ENCODE peak calls at places on chromosomes 12 and 14, in four cellular contexts. A is HepG2, H is gastrocnemius medialis, D is body of pancreas. B is an unnamed sample. For H3K9me3, the result is how much of the 10 kb centered on the place peaks cover.

GRCh38 chr14:92207012-92207927 is 85.5 kb downstream of the CPSF2 start:
- ATAC-seq in A (peak), H (no peak), D (no peak), B (peak)

GRCh38 chr12:32666018-32666417 is 13.1 kb upstream of the DNM1L start:
- ATAC-seq in A (no peak), H (no peak), D (no peak), B (no peak)

GRCh38 chr12:559907-560455 is 100.2 kb downstream of the B4GALNT3 start:
- ATAC-seq in A (no peak), H (no peak), D (no peak), B (no peak)

GRCh38 chr12:116879509-116880212 is 1.6 kb downstream of the HRK start:
- ATAC-seq in A (no peak), H (no peak), D (no peak), B (no peak)

GRCh38 chr12:10094648-10095047 is 4.1 kb downstream of the CLEC1A start:
- ATAC-seq in A (no peak), H (no peak), D (no peak), B (peak)

GRCh38 chr14:64412237-64412636 is 24.1 kb downstream of the MTHFD1 start:
- ATAC-seq in A (no peak), H (no peak), D (no peak), B (no peak)

GRCh38 chr14:22854963-22855724 is 16.4 kb upstream of the LRP10 start:
- ATAC-seq in A (peak), H (no peak), D (no peak), B (no peak)

GRCh38 chr12:97300921-97301320 is 161.7 kb upstream of the RMST start:
- ATAC-seq in A (no peak), H (no peak), D (no peak), B (no peak)

GRCh38 chr12:100986595-100987547 is 192.3 kb downstream of the ANO4 start:
- ATAC-seq in A (peak), H (no peak), D (no peak), B (peak)

GRCh38 chr12:108021949-108022522 is 107.1 kb upstream of the WSCD2 start:
- ATAC-seq in A (no peak), H (no peak), D (no peak), B (no peak)

GRCh38 chr14:71665157-71665556 is 267.1 kb upstream of the RGS6 start:
- ATAC-seq in A (no peak), H (no peak), D (no peak), B (no peak)

GRCh38 chr12:116244001-116244400 is 33.5 kb downstream of the MED13L start:
- ATAC-seq in A (no peak), H (no peak), D (peak), B (no peak)

GRCh38 chr12:40632933-40633332 is 59.3 kb upstream of the CNTN1 start:
- ATAC-seq in A (no peak), H (no peak), D (no peak), B (no peak)

GRCh38 chr12:120242275-120242799 is 23.2 kb downstream of the PXN start:
- ATAC-seq in A (peak), H (no peak), D (no peak), B (no peak)

GRCh38 chr14:60002819-60003492 is 83.0 kb downstream of the LRRC9 start:
- ATAC-seq in A (peak), H (peak), D (peak), B (no peak)

GRCh38 chr14:95829321-95829720 is 47.3 kb upstream of the TUNAR start:
- ATAC-seq in A (no peak), H (no peak), D (no peak), B (no peak)

GRCh38 chr12:132661972-132662371 is 25.2 kb downstream of the POLE start:
- ATAC-seq in A (no peak), H (no peak), D (no peak), B (no peak)

GRCh38 chr12:132657004-132657727 is 30.0 kb downstream of the POLE start:
- ATAC-seq in A (no peak), H (no peak), D (no peak), B (no peak)

GRCh38 chr12:132659146-132659545 is 28.0 kb downstream of the POLE start:
- ATAC-seq in A (no peak), H (no peak), D (no peak), B (no peak)

GRCh38 chr12:132660047-132660446 is 27.1 kb downstream of the POLE start:
- ATAC-seq in A (no peak), H (no peak), D (no peak), B (no peak)

DNA sequence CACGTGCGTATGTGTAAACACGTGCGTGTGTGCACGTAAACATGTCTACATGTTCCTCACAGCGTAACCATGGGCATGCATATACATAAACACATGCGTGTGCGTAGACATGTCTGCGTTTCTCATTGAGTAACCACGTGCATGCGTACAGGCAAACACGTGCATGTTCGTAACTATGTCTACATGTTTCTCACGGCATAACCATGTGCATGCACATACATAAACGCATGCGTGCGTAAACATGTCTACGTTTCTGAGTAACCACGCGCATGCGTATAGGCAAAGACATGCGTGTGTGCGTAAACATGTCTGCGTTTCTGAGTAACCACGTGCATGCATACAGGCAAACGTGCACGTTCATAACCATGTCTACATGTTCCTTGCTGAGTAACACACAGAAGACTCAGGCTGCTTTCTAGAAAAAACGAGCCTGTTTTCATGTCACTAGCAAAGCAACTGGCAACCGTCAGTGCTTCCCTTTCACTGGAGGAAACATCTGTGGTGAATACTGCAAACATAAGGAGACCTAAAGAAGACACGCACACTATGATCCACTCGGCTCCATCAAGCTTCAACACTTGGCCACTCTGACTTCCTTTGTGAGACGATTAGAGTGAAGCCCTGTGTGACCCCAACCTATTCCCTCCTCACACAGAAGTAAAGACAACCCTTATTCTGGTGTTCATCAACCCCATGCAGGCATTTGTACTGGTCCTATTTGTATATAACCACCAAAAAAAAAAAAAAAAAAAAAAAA is 28.8 kb downstream of the POLE start:
- ATAC-seq in A (no peak), H (no peak), D (no peak), B (no peak)
- TF ChIP-seq POLR2A in A (no peak), H (no peak), D (no peak), B (no peak)

GRCh38 chr12:114580306-114580705 is 103.7 kb downstream of the TBX3 start:
- ATAC-seq in A (no peak), H (no peak), D (peak), B (no peak)
- H3K9me3 ChIP-seq in A (under half), H (under half), D (under half), B (under half)

GRCh38 chr14:76208340-76208739 is 56.6 kb downstream of the GPATCH2L start:
- ATAC-seq in A (no peak), H (no peak), D (no peak), B (no peak)
- TF ChIP-seq POLR2A in A (no peak), H (no peak), D (no peak), B (no peak)

DNA sequence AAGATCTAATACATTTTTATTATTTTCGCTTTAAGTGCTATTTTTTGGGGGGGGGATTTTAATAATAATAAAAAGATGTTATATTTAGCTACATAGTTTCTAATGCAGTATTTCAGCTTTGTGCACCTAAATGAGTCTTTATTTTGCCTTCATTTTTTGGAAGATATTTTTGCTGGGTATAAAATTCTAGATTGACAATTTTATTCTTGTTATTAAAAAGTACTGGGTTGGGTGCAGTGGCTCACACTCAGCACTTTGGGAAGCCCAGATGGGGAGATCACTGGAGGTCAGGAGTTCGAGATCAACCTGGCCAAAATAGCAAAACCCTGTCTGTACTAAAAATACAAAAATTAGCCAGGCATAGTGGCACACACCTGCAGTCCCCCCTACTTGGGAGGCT is 173.6 kb downstream of the SLC15A5 start:
- ATAC-seq in A (no peak), H (no peak), D (no peak), B (no peak)
- H3K9me3 ChIP-seq in A (under half), H (under half), D (under half), B (under half)

GRCh38 chr12:79691299-79692248 is 810 bp upstream of the PAWR start:
- ATAC-seq in A (peak), H (peak), D (peak), B (peak)

GRCh38 chr12:79690156-79690605 is 583 bp downstream of the PAWR start:
- ATAC-seq in A (peak), H (no peak), D (peak), B (peak)

GRCh38 chr12:79689477-79690155 is 1.1 kb downstream of the PAWR start:
- ATAC-seq in A (peak), H (peak), D (peak), B (peak)

GRCh38 chr12:79692249-79692619 is 1.5 kb upstream of the PAWR start:
- ATAC-seq in A (no peak), H (no peak), D (no peak), B (no peak)

DNA sequence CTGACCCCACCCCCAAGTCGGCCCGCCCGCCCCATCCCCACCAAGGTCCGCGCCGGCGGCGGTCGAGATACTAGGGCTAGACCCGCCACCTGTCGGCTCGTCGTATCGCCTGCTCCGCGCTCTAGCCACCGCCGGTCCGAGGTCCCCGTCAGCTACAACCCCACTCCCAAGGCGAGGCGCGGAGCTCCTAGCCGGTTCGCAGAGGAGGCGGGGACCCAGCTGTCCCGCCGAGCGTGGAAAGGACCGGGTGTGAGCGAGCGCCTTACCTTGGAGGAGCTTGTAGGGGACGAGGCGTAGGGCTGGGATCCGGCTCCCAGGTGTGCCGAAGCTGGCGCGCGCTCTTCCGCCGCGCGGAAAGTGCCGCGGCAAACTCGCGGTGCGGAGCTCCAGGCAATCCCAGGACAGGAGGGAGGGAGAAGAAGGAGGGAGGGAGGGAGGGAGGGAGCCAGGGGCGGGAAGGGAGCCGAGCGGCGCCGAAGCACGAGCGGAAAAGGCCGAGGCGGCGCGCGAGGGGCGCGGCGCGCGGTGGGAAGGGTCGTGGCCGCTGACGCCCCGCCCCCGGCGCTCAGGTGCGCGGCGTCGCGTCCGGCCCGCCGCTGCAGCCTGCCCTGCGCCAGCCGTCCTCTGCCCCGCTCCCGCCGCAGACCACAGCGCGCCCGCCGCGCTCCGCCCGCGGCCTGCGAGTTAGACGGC is at the start of gene PAWR:
- ATAC-seq in A (peak), H (peak), D (peak), B (peak)
- TF ChIP-seq POLR2A in A (peak), H (no peak), D (peak), B (peak)

DNA sequence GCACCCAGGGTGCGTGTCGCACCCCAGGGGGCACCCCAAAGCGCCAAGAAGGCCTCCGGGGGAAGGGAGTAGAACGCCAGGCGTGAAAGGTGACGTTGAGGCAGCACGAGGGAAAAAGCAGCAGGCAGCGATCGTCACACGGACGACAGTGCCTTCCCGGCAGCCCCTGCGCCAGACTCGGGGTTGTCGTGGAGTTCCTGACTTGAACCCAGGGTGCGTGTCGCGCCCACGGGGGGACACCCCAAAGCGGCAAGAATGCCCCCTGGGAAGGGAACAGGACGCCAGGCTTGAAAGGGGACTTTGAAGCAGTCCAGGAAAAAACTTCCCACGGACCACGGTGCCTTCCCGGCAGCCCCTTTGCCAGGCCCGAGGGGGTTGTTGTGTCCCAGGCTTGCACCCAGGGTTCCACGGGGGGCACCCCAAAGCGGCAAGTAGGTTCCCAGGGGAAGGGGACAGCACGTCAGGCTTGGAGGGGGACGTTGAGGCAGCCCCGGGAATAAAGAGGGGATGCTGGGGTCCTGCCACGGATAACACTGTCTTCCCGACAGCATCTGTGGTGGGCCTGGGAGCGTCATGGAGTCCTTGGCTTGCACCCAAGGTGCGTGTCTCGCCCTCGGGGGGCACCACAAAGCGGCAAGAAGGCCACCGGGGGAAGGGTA is 159.2 kb upstream of the ALG10B start:
- ATAC-seq in A (no peak), H (no peak), D (no peak), B (no peak)
- H3K9me3 ChIP-seq in A (under half), H (under half), D (under half), B (under half)